ENCODE peak calls at places on chromosomes 12 and 14, in five cellular contexts. E is psoas muscle, R is pancreas, K is heart left ventricle, T is SJSA1. J is an unnamed sample. For H3K36me3, the result is how much of the 10 kb centered on the place peaks cover.

GRCh38 chr12:131219173-131220006 is 265.7 kb downstream of the ADGRD1 start:
- DNase-seq in K (no peak), T (no peak), E (no peak), R (no peak), J (no peak)

GRCh38 chr12:42296503-42297109 is 29.3 kb downstream of the ZCRB1 start:
- DNase-seq in K (no peak), T (no peak), E (no peak), R (no peak), J (no peak)

GRCh38 chr14:33602396-33602795 is 348.5 kb downstream of the EGLN3 start:
- DNase-seq in R (no peak), K (no peak), T (peak), E (no peak), J (no peak)

GRCh38 chr14:22791302-22791701 is 23.9 kb downstream of the SLC7A7 start:
- DNase-seq in E (no peak), T (no peak), R (no peak), K (peak), J (peak)

GRCh38 chr12:66168410-66168809 is 1.4 kb downstream of the TMBIM4 start:
- DNase-seq in E (no peak), T (no peak), K (no peak), R (no peak), J (no peak)

GRCh38 chr12:127115468-127116035 is 1151.4 kb upstream of the TMEM132C start:
- DNase-seq in T (no peak), R (no peak), K (no peak), E (no peak), J (no peak)

GRCh38 chr12:7242176-7243101 is 53.0 kb downstream of the PEX5 start:
- DNase-seq in T (no peak), K (no peak), E (no peak), R (no peak), J (no peak)

GRCh38 chr14:53955671-53956426 is 776 bp downstream of the BMP4 start:
- DNase-seq in E (peak), K (peak), R (no peak), T (peak), J (no peak)

GRCh38 chr14:96104469-96105057 is 65.4 kb downstream of the C14orf132 start:
- DNase-seq in E (peak), R (peak), T (peak), K (peak), J (peak)

GRCh38 chr12:53618340-53618739 is 7.8 kb downstream of the ATF7 start:
- DNase-seq in K (no peak), R (no peak), T (no peak), E (no peak), J (no peak)

GRCh38 chr12:96047621-96048211 is 12.3 kb upstream of the LTA4H start:
- DNase-seq in K (no peak), T (no peak), E (no peak), R (peak), J (peak)

GRCh38 chr12:76042147-76042546 is 10.6 kb upstream of the PHLDA1 start:
- DNase-seq in K (no peak), E (no peak), R (no peak), T (no peak), J (no peak)

GRCh38 chr12:76047060-76047459 is 15.5 kb upstream of the PHLDA1 start:
- DNase-seq in E (no peak), T (no peak), K (no peak), R (no peak), J (no peak)

GRCh38 chr12:76049575-76050251 is 18.1 kb upstream of the PHLDA1 start:
- DNase-seq in T (no peak), R (no peak), K (no peak), E (no peak), J (peak)

GRCh38 chr12:76043377-76043776 is 11.8 kb upstream of the PHLDA1 start:
- DNase-seq in K (no peak), E (no peak), T (no peak), R (no peak), J (no peak)

GRCh38 chr12:76047742-76048141 is 16.2 kb upstream of the PHLDA1 start:
- DNase-seq in K (no peak), E (no peak), R (no peak), T (no peak), J (no peak)
- H3K36me3 ChIP-seq in K (half or more), E (under half), R (under half), T (half or more), J (under half)

DNA sequence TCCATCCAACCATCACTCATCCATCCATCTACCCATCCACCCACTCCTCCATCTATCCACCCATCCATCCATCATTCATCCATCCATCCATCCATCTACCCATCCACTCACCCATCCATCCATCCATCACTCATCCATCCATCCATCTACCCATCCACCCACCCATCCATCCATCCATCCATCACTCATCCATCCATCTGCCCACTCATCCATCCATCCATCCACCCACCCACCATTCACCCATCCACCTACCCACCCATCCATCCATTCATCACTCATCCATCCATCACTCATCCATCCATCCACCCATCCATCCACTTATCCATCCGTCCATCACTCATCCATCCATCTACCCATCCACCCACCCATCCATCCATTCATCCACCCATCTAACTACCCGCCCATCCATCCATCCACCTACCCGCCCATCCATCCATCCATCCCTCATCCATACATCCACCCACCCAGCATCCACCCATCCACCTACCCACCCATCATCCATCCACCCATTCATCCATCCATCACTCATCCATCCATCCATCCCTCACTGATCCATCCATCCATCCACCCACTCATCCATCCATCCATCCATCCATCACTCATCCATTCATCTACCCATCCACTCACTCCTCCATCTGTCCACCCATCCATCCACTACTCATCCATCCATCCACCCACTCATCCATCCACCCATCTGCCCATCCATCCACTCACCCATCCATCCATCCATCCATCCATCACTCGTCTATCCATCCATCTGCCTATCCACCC is 24.1 kb downstream of the TRPV4 start:
- DNase-seq in T (no peak), R (no peak), E (no peak), K (no peak), J (no peak)
- H3K36me3 ChIP-seq in T (under half), R (under half), E (under half), K (under half), J (under half)

GRCh38 chr12:49098703-49099102 is 4.1 kb upstream of the DHH start:
- DNase-seq in E (no peak), K (no peak), T (no peak), R (no peak), J (no peak)
- H3K36me3 ChIP-seq in E (under half), K (half or more), T (under half), R (under half), J (under half)

GRCh38 chr12:31310488-31310887 is 15.5 kb downstream of the SINHCAF start:
- DNase-seq in T (no peak), E (no peak), K (no peak), R (no peak), J (no peak)
- H3K36me3 ChIP-seq in T (under half), E (under half), K (under half), R (under half), J (under half)

GRCh38 chr12:111448831-111449790 is 43.4 kb downstream of the SH2B3 start:
- DNase-seq in T (no peak), R (peak), K (no peak), E (no peak), J (no peak)
- H3K36me3 ChIP-seq in T (half or more), R (under half), K (half or more), E (under half), J (under half)

DNA sequence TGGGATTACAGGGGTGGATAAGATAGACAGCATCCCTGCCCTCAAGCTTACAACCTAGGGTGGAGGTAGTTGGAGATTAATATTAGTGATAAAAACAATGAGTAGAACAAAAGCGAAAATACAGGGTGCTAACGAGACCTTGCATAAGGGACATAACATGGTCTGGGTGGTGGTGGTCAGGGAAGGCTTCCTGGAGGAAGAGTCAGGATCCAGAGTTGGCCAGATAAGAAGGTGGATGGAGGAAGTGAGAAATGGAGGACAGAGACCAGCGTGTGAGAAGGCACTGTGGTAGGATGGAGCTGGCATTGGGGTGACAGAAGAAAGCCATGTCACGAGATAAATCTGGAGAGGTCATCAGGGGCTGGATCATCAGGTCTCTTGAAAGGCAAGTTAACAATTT is 19.2 kb downstream of the NOS1 start:
- DNase-seq in E (no peak), K (no peak), R (no peak), T (no peak), J (no peak)
- H3K36me3 ChIP-seq in E (under half), K (under half), R (under half), T (under half), J (under half)